ENCODE peak calls at places on chromosomes 7 and 10, in nine cellular contexts. One of them, this sample, is unnamed.

GRCh38 chr10:11799736-11800080 is 23.4 kb upstream of the PROSER2 start:
- DNase-seq in adrenal gland: no peak
- DNase-seq in upper lobe of right lung: no peak
- DNase-seq in astrocyte: no peak
- DNase-seq in PC-3: no peak
- DNase-seq in lower lobe of right lung: no peak
- DNase-seq in sigmoid colon: no peak
- DNase-seq in A549: no peak
- DNase-seq in hepatocyte: no peak
- DNase-seq in this sample: no peak

GRCh38 chr7:24197852-24198251 is 86.1 kb upstream of the NPY start:
- DNase-seq in sigmoid colon: no peak
- DNase-seq in hepatocyte: no peak
- DNase-seq in PC-3: peak
- DNase-seq in adrenal gland: no peak
- DNase-seq in lower lobe of right lung: no peak
- DNase-seq in astrocyte: peak
- DNase-seq in upper lobe of right lung: no peak
- DNase-seq in A549: no peak
- DNase-seq in this sample: no peak

GRCh38 chr10:50627896-50628295 is 4.1 kb upstream of the SGMS1 start:
- DNase-seq in upper lobe of right lung: no peak
- DNase-seq in sigmoid colon: no peak
- DNase-seq in A549: no peak
- DNase-seq in PC-3: no peak
- DNase-seq in lower lobe of right lung: no peak
- DNase-seq in adrenal gland: no peak
- DNase-seq in astrocyte: no peak
- DNase-seq in hepatocyte: no peak
- DNase-seq in this sample: no peak

GRCh38 chr10:96830511-96831199 is 1.4 kb upstream of the LCOR start:
- DNase-seq in astrocyte: peak
- DNase-seq in adrenal gland: peak
- DNase-seq in upper lobe of right lung: no peak
- DNase-seq in lower lobe of right lung: no peak
- DNase-seq in hepatocyte: peak
- DNase-seq in PC-3: peak
- DNase-seq in A549: peak
- DNase-seq in sigmoid colon: peak
- DNase-seq in this sample: no peak

GRCh38 chr10:51895209-51895608 is 195.8 kb upstream of the CSTF2T start:
- DNase-seq in PC-3: no peak
- DNase-seq in sigmoid colon: peak
- DNase-seq in lower lobe of right lung: no peak
- DNase-seq in A549: no peak
- DNase-seq in upper lobe of right lung: no peak
- DNase-seq in astrocyte: peak
- DNase-seq in adrenal gland: peak
- DNase-seq in hepatocyte: peak
- DNase-seq in this sample: peak

GRCh38 chr10:127307338-127307737 is 110.9 kb upstream of the INSYN2A start:
- DNase-seq in adrenal gland: no peak
- DNase-seq in astrocyte: no peak
- DNase-seq in PC-3: no peak
- DNase-seq in upper lobe of right lung: no peak
- DNase-seq in sigmoid colon: no peak
- DNase-seq in A549: no peak
- DNase-seq in lower lobe of right lung: no peak
- DNase-seq in hepatocyte: no peak
- DNase-seq in this sample: no peak

GRCh38 chr7:116984917-116985316 is 31.6 kb downstream of the ST7 start:
- DNase-seq in lower lobe of right lung: no peak
- DNase-seq in hepatocyte: peak
- DNase-seq in PC-3: peak
- DNase-seq in sigmoid colon: no peak
- DNase-seq in A549: peak
- DNase-seq in adrenal gland: no peak
- DNase-seq in upper lobe of right lung: no peak
- DNase-seq in astrocyte: no peak
- DNase-seq in this sample: no peak

GRCh38 chr7:32070051-32070405 is 179 bp downstream of the PDE1C start:
- DNase-seq in A549: no peak
- DNase-seq in astrocyte: no peak
- DNase-seq in hepatocyte: no peak
- DNase-seq in lower lobe of right lung: no peak
- DNase-seq in sigmoid colon: no peak
- DNase-seq in upper lobe of right lung: no peak
- DNase-seq in adrenal gland: no peak
- DNase-seq in PC-3: no peak
- DNase-seq in this sample: no peak

GRCh38 chr10:83685458-83685857 is 453.9 kb upstream of the GHITM start:
- DNase-seq in lower lobe of right lung: no peak
- DNase-seq in upper lobe of right lung: no peak
- DNase-seq in astrocyte: peak
- DNase-seq in sigmoid colon: no peak
- DNase-seq in hepatocyte: no peak
- DNase-seq in adrenal gland: no peak
- DNase-seq in PC-3: no peak
- DNase-seq in A549: no peak
- DNase-seq in this sample: no peak

DNA sequence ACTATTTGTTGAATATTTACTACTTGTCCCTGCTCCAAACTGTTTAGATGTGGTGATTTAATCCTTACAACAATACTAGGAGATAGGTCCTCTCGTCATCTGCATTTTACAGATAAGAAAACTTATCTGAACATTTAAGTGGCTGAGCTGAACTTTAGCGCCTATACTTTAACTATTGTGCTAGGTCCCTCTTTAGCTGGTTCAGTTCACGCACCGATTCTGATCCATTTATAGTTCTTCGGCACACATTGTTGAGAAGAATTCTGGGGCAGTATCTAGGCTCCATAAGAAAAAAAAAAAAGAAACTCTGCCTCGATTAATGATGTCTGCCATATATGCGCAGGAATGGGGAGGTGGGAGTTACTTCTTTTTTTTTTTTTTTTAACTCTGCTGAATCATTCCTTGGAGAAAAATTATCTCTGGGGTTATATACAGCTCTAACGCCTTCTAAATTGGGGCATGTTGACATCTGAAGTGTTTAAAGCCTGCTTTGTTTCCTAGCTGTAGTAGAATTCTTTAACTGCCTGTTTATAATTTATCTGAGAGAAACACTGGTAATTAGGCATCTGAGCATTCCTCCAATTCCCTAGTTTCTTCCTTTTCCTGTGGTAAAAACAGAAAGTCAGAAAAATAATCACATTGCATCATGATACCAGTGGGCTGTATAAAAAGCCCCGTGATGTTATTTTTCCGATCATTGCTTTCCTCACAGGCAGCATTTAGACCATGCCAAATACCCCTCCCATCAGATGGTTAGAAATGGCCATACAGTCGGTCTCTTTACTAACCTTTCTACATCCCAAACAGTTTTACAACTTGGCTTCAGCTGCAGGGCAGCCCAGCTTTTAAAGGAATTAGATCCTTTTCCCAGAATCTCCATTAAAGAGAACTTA is 98.5 kb upstream of the KDM7A start:
- DNase-seq in adrenal gland: no peak
- DNase-seq in upper lobe of right lung: no peak
- DNase-seq in astrocyte: no peak
- DNase-seq in A549: no peak
- DNase-seq in lower lobe of right lung: no peak
- DNase-seq in hepatocyte: peak
- DNase-seq in sigmoid colon: peak
- DNase-seq in PC-3: no peak
- DNase-seq in this sample: no peak
- H3K4me3 ChIP-seq in adrenal gland: no peak
- H3K4me3 ChIP-seq in upper lobe of right lung: no peak
- H3K4me3 ChIP-seq in astrocyte: no peak
- H3K4me3 ChIP-seq in A549: no peak
- H3K4me3 ChIP-seq in lower lobe of right lung: no peak
- H3K4me3 ChIP-seq in hepatocyte: no peak
- H3K4me3 ChIP-seq in sigmoid colon: no peak
- H3K4me3 ChIP-seq in PC-3: no peak
- H3K4me3 ChIP-seq in this sample: peak

GRCh38 chr10:44888861-44889260 is 22.3 kb upstream of the TMEM72 start:
- DNase-seq in adrenal gland: no peak
- DNase-seq in sigmoid colon: no peak
- DNase-seq in astrocyte: no peak
- DNase-seq in lower lobe of right lung: no peak
- DNase-seq in hepatocyte: no peak
- DNase-seq in upper lobe of right lung: no peak
- DNase-seq in PC-3: no peak
- DNase-seq in A549: no peak
- DNase-seq in this sample: no peak
- H3K27ac ChIP-seq in adrenal gland: no peak
- H3K27ac ChIP-seq in sigmoid colon: no peak
- H3K27ac ChIP-seq in astrocyte: no peak
- H3K27ac ChIP-seq in lower lobe of right lung: no peak
- H3K27ac ChIP-seq in hepatocyte: no peak
- H3K27ac ChIP-seq in upper lobe of right lung: no peak
- H3K27ac ChIP-seq in PC-3: no peak
- H3K27ac ChIP-seq in A549: no peak
- H3K27ac ChIP-seq in this sample: no peak

DNA sequence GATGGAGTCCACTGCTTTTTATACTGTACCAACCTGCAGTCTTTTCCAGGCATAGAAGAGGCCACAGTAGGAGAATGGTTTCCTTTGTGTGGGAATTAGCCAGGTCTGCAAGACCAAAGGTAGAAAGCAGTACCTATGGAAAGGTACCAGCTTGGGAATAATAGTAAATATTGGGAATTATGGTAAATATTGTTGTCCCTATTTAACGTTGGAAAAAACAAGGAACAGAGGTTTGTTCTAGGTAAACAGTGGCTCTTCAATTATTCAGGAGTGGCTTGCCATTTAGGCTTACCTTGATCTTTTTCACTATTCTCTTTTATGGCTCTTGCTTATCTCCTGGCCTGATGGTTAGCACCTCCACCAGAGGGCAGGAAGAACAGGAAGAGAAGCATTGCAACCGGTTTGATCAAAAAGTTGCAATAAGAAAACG is 43.9 kb upstream of the GSAP start:
- DNase-seq in hepatocyte: no peak
- DNase-seq in sigmoid colon: no peak
- DNase-seq in A549: peak
- DNase-seq in astrocyte: no peak
- DNase-seq in lower lobe of right lung: no peak
- DNase-seq in PC-3: no peak
- DNase-seq in upper lobe of right lung: no peak
- DNase-seq in adrenal gland: no peak
- DNase-seq in this sample: no peak
- TF ChIP-seq CTCF in hepatocyte: peak
- TF ChIP-seq CTCF in sigmoid colon: no peak
- TF ChIP-seq CTCF in A549: peak
- TF ChIP-seq CTCF in astrocyte: peak
- TF ChIP-seq CTCF in lower lobe of right lung: peak
- TF ChIP-seq CTCF in PC-3: peak
- TF ChIP-seq CTCF in upper lobe of right lung: peak
- TF ChIP-seq CTCF in adrenal gland: no peak
- TF ChIP-seq CTCF in this sample: no peak

GRCh38 chr7:13060173-13060572 is 372.7 kb downstream of the ARL4A start:
- DNase-seq in A549: no peak
- DNase-seq in astrocyte: no peak
- DNase-seq in PC-3: no peak
- DNase-seq in upper lobe of right lung: no peak
- DNase-seq in hepatocyte: no peak
- DNase-seq in sigmoid colon: no peak
- DNase-seq in adrenal gland: no peak
- DNase-seq in lower lobe of right lung: no peak
- DNase-seq in this sample: no peak

GRCh38 chr7:13055732-13056369 is 368.4 kb downstream of the ARL4A start:
- DNase-seq in sigmoid colon: no peak
- DNase-seq in lower lobe of right lung: no peak
- DNase-seq in upper lobe of right lung: no peak
- DNase-seq in adrenal gland: no peak
- DNase-seq in astrocyte: no peak
- DNase-seq in PC-3: no peak
- DNase-seq in hepatocyte: no peak
- DNase-seq in A549: no peak
- DNase-seq in this sample: no peak

GRCh38 chr7:13061115-13061514 is 373.7 kb downstream of the ARL4A start:
- DNase-seq in sigmoid colon: no peak
- DNase-seq in astrocyte: no peak
- DNase-seq in PC-3: peak
- DNase-seq in A549: no peak
- DNase-seq in adrenal gland: no peak
- DNase-seq in lower lobe of right lung: no peak
- DNase-seq in hepatocyte: no peak
- DNase-seq in upper lobe of right lung: no peak
- DNase-seq in this sample: no peak

GRCh38 chr7:13062596-13062995 is 375.2 kb downstream of the ARL4A start:
- DNase-seq in lower lobe of right lung: no peak
- DNase-seq in astrocyte: no peak
- DNase-seq in adrenal gland: no peak
- DNase-seq in upper lobe of right lung: no peak
- DNase-seq in sigmoid colon: no peak
- DNase-seq in hepatocyte: peak
- DNase-seq in PC-3: no peak
- DNase-seq in A549: no peak
- DNase-seq in this sample: no peak

DNA sequence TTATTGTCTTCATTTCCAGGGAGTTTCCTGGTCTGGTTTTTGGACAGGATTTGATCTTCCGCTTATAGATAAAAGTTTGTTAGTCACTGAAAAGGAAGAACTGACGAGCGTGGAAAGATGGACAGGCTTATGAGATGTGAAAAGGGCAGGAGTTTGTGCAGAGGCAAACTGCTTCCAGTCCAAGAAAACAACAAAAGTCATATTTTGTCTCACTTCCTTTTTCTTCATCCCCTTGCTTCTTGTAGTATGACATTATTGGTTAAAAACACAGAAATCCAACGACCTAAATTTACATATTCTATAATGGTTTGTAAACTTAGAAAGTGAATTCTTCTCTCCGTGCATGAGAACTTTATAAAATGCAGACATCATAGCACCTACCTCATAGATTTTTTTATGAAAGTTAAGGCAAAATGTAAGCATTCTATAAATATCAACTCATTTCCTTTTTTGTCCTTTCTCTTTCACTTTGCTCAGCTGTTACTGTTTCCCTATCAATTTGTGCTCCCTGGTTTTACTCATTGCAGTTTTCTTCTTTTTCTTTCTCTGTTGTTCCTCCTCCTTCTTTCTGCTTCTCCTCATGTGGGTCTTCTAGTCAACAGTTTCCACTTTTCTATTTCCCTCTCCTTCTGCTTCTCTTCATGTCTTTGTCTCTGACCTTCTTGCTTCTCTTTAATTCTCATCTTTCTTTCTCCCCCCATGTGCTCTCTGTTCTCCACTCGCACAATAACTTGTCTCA is 370.2 kb downstream of the ARL4A start:
- DNase-seq in A549: no peak
- DNase-seq in upper lobe of right lung: no peak
- DNase-seq in hepatocyte: no peak
- DNase-seq in sigmoid colon: no peak
- DNase-seq in adrenal gland: peak
- DNase-seq in lower lobe of right lung: no peak
- DNase-seq in astrocyte: no peak
- DNase-seq in PC-3: no peak
- DNase-seq in this sample: no peak
- H3K4me3 ChIP-seq in A549: no peak
- H3K4me3 ChIP-seq in upper lobe of right lung: peak
- H3K4me3 ChIP-seq in hepatocyte: no peak
- H3K4me3 ChIP-seq in sigmoid colon: no peak
- H3K4me3 ChIP-seq in adrenal gland: peak
- H3K4me3 ChIP-seq in lower lobe of right lung: peak
- H3K4me3 ChIP-seq in astrocyte: no peak
- H3K4me3 ChIP-seq in PC-3: no peak
- H3K4me3 ChIP-seq in this sample: peak